ENCODE peak calls at places on chromosomes 2 and 18, in nine cellular contexts. M, C, T, I, G, A, E, N and J are unnamed samples.

GRCh38 chr2:145412155-145412554 is 892.2 kb upstream of the ZEB2 start:
- DNase-seq in M (no peak), C (no peak), T (no peak), I (no peak), G (no peak), A (no peak), E (no peak), N (no peak), J (no peak)

GRCh38 chr18:58578321-58578720 is 50.6 kb downstream of the ALPK2 start:
- DNase-seq in M (no peak), C (no peak), T (no peak), I (no peak), G (no peak), A (no peak), E (peak; percentile 53), N (no peak), J (no peak)

GRCh38 chr2:170500770-170501169 is 214.4 kb upstream of the SP5 start:
- DNase-seq in M (no peak), C (no peak), T (no peak), I (no peak), G (peak; percentile 16), A (no peak), E (no peak), N (no peak), J (no peak)

GRCh38 chr2:232970051-232970450 is 43.0 kb downstream of the NGEF start:
- DNase-seq in M (no peak), C (no peak), T (no peak), I (no peak), G (no peak), A (no peak), E (no peak), N (no peak), J (no peak)

GRCh38 chr2:202514732-202515131 is 120.0 kb upstream of the FAM117B start:
- DNase-seq in M (no peak), C (no peak), T (no peak), I (no peak), G (no peak), A (no peak), E (no peak), N (no peak), J (no peak)

GRCh38 chr2:174003635-174004310 is 38.6 kb upstream of the SP3 start:
- DNase-seq in M (no peak), C (no peak), T (no peak), I (no peak), G (peak; percentile 78), A (no peak), E (no peak), N (no peak), J (no peak)

GRCh38 chr2:26652361-26653041 is 11.3 kb upstream of the CIB4 start:
- DNase-seq in M (peak; percentile 69), C (no peak), T (no peak), I (no peak), G (peak; percentile 74), A (peak; percentile 26), E (peak; percentile 44), N (no peak), J (no peak)

GRCh38 chr18:5214583-5215351 is 17.7 kb upstream of the AKAIN1 start:
- DNase-seq in M (no peak), C (no peak), T (no peak), I (no peak), G (no peak), A (no peak), E (no peak), N (no peak), J (no peak)

GRCh38 chr2:218292700-218293014 is 354 bp upstream of the TMBIM1 start:
- DNase-seq in M (no peak), C (no peak), T (no peak), I (no peak), G (no peak), A (no peak), E (no peak), N (no peak), J (no peak)

GRCh38 chr2:218291934-218292699 is at the start of gene TMBIM1:
- DNase-seq in M (peak; percentile 92), C (no peak), T (peak; percentile 85), I (peak; percentile 89), G (peak; percentile 95), A (peak; percentile 85), E (peak; percentile 81), N (peak; percentile 75), J (peak; percentile 87)

GRCh38 chr2:218290316-218291261 is 1.7 kb downstream of the TMBIM1 start:
- DNase-seq in M (no peak), C (no peak), T (no peak), I (no peak), G (no peak), A (no peak), E (no peak), N (no peak), J (no peak)

GRCh38 chr2:218291318-218291933 is 877 bp downstream of the TMBIM1 start:
- DNase-seq in M (no peak), C (no peak), T (no peak), I (no peak), G (no peak), A (no peak), E (no peak), N (no peak), J (peak; percentile 72)

GRCh38 chr2:218289639-218290315 is 2.5 kb downstream of the TMBIM1 start:
- DNase-seq in M (no peak), C (no peak), T (no peak), I (no peak), G (peak; percentile 78), A (peak; percentile 60), E (no peak), N (no peak), J (no peak)
- H3K4me1 ChIP-seq in M (peaks cover 59% of the 10 kb centered on the region), C (peaks cover 5% of the 10 kb centered on the region), T (peaks cover 93% of the 10 kb centered on the region), I (peaks cover 23% of the 10 kb centered on the region), G (peaks cover 72% of the 10 kb centered on the region), A (peaks cover 35% of the 10 kb centered on the region), E (peaks cover 26% of the 10 kb centered on the region), N (peaks cover 73% of the 10 kb centered on the region), J (peaks cover 3% of the 10 kb centered on the region)

GRCh38 chr2:64234785-64235184 is 90.6 kb upstream of the PELI1 start:
- DNase-seq in M (no peak), C (no peak), T (no peak), I (no peak), G (no peak), A (no peak), E (no peak), N (no peak), J (no peak)

GRCh38 chr2:64233396-64233922 is 89.2 kb upstream of the PELI1 start:
- DNase-seq in M (no peak), C (no peak), T (no peak), I (no peak), G (no peak), A (no peak), E (no peak), N (no peak), J (no peak)

GRCh38 chr2:64234150-64234549 is 89.9 kb upstream of the PELI1 start:
- DNase-seq in M (no peak), C (no peak), T (no peak), I (no peak), G (no peak), A (no peak), E (no peak), N (no peak), J (no peak)

GRCh38 chr2:64238799-64239198 is 94.6 kb upstream of the PELI1 start:
- DNase-seq in M (no peak), C (no peak), T (no peak), I (no peak), G (no peak), A (no peak), E (no peak), N (no peak), J (no peak)

DNA sequence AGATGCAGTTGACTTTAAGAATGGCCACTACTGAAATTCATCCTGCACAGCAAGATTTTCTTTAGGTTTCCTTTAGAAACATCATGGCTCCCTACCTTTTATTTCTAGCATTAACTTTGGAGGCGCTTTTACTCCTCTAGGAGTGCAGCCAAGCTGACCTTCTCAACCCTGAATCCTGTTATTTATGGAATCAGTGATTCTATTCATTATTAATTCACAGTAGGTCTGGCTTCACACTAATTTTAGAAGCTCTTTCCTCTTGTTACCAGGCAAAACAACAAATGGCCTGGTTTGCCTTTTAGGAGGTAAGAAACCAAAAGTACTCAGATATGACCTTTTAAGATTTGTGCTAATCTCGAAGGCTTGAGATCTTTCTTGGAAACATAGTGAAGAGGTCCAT is 93.0 kb upstream of the PELI1 start:
- DNase-seq in M (no peak), C (no peak), T (no peak), I (no peak), G (no peak), A (no peak), E (no peak), N (no peak), J (no peak)
- H3K4me1 ChIP-seq in M (no peaks in the 10 kb centered on the region), C (peaks cover 1% of the 10 kb centered on the region), T (peaks cover 23% of the 10 kb centered on the region), I (no peaks in the 10 kb centered on the region), G (peaks cover 5% of the 10 kb centered on the region), A (no peaks in the 10 kb centered on the region), E (no peaks in the 10 kb centered on the region), N (no peaks in the 10 kb centered on the region), J (no peaks in the 10 kb centered on the region)

DNA sequence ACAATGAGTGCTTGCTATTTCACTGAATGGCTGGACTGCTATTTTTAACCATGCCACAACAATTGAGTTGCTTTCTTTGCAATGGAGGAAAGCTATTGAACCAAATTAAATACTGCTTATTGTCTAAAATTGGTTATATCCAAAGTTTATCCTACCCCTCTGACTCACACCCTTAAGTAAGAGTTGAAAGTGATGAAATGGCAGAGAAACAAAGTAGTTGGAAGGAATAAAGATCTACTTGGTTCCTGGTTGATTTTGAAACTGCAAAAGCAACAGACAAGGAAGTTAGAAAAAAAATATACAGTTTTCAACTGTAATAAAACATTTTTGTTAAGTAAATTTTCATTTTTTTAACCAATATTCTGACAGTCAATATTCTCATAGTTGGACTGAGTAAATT is 47.6 kb downstream of the EML4 start:
- DNase-seq in M (no peak), C (no peak), T (no peak), I (no peak), G (no peak), A (no peak), E (no peak), N (no peak), J (no peak)
- H3K4me1 ChIP-seq in M (no peaks in the 10 kb centered on the region), C (no peaks in the 10 kb centered on the region), T (peaks cover 18% of the 10 kb centered on the region), I (no peaks in the 10 kb centered on the region), G (peaks cover 6% of the 10 kb centered on the region), A (no peaks in the 10 kb centered on the region), E (peaks cover 11% of the 10 kb centered on the region), N (peaks cover 19% of the 10 kb centered on the region), J (peaks cover 1% of the 10 kb centered on the region)

DNA sequence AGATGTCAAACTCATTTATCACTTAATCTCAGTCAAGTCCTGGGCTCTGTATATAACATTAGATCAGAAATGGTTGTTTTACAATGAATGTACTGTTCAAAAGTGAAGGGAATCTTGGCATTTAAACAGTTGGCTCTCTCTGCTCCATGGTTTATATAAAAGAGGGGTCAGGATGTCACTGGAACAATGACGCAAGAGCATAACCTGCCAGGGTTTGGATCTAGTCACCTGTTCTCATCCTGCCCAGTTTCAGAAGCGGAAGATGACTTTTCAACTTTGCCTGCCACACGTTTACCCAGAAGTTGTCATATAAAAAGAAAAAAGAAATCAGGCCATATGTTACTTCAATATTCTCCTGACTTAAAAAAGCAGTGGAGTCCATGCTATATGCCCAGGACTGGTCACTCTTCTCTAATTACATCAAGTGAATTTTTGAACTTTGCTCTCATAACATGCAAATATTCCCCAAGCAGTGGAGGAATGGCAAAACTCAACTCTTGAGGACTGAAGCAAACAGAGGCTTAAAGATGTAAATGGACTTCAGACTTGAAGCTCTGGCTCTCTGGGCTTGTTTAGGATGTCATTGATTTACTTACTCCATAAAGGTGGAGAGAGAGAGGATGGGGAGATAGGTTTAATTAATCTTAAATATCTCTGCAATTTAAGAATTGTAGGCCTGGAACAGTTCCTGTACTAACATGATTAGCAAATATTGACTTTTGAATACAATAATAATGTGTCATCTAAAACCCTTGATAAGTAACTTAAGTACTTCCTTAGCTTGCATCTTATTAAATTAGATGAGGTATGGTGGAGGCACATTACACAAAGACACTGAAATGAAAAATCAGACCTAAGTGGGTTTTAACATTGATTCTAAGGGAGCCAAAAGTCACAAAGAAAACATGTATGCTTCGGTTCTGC is 58.3 kb downstream of the ETAA1 start:
- DNase-seq in M (no peak), C (no peak), T (no peak), I (no peak), G (peak; percentile 32), A (no peak), E (no peak), N (no peak), J (no peak)
- H3K4me1 ChIP-seq in M (no peaks in the 10 kb centered on the region), C (no peaks in the 10 kb centered on the region), T (no peaks in the 10 kb centered on the region), I (no peaks in the 10 kb centered on the region), G (no peaks in the 10 kb centered on the region), A (no peaks in the 10 kb centered on the region), E (no peaks in the 10 kb centered on the region), N (no peaks in the 10 kb centered on the region), J (no peaks in the 10 kb centered on the region)